ENCODE peak calls at places on chromosomes 4 and X, in four cellular contexts. Z, X, Q and A are unnamed samples.

GRCh38 chr4:110064295-110064694 is 134.1 kb downstream of the ELOVL6 start:
- DNase-seq in Q (no peak), Z (no peak), X (no peak), A (no peak)

GRCh38 chr4:107734120-107734519 is 14.1 kb upstream of the PAPSS1 start:
- DNase-seq in Q (peak), Z (peak), X (no peak), A (peak)

GRCh38 chrX:120736989-120737388 is 107.1 kb upstream of the C1GALT1C1 start:
- DNase-seq in Z (no peak), Q (no peak), X (no peak), A (peak)

GRCh38 chrX:148784137-148784536 is 283.7 kb downstream of the AFF2 start:
- DNase-seq in Z (no peak), X (no peak), Q (no peak), A (no peak)

GRCh38 chr4:124177647-124178425 is 534.7 kb downstream of the ANKRD50 start:
- DNase-seq in Z (no peak), Q (no peak), X (no peak), A (peak)

GRCh38 chrX:155216940-155217450 is 735 bp downstream of the VBP1 start:
- DNase-seq in Q (no peak), X (no peak), Z (peak), A (no peak)

GRCh38 chr4:7556558-7556957 is 121.8 kb upstream of the PSAPL1 start:
- DNase-seq in Q (no peak), Z (no peak), X (no peak), A (no peak)

GRCh38 chrX:49262603-49263002 is 1.9 kb downstream of the FOXP3 start:
- DNase-seq in Q (no peak), X (no peak), Z (no peak), A (no peak)

GRCh38 chr4:155526452-155527169 is 140.0 kb upstream of the GUCY1A1 start:
- DNase-seq in Z (no peak), X (no peak), Q (no peak), A (no peak)

GRCh38 chr4:145909331-145909730 is 29.3 kb downstream of the ZNF827 start:
- DNase-seq in X (peak), Q (peak), Z (no peak), A (peak)

GRCh38 chr4:42673084-42673429 is 16.2 kb upstream of the ATP8A1 start:
- DNase-seq in Z (no peak), Q (no peak), X (no peak), A (peak)

DNA sequence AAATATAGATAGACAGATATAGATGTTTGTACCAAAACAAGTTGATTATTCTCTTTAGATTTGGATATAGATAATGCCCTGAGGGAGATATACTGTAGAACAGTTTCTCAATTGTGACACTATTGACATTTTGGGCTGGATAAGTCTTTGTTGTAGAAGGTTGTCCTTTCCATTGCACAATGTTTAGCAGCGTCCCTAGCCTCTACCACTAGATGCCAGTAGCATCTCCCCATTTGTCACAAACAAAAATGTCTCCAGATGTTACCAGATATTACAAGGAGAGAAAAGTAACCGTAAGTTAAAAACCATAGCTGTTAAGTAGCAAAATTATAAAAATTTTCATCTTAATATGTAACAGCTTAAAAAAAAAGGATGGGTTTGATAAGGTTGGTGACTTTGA is 2595.3 kb downstream of the ARAP2 start:
- DNase-seq in X (no peak), Z (no peak), Q (no peak), A (peak)
- TF ChIP-seq CTCF in X (no peak), Z (no peak), Q (no peak), A (peak)

GRCh38 chrX:86039625-86040568 is 7.5 kb downstream of the CHM start:
- DNase-seq in Q (no peak), Z (no peak), X (no peak), A (no peak)
- TF ChIP-seq CTCF in Q (no peak), Z (no peak), X (no peak), A (no peak)

GRCh38 chrX:2672084-2672483 is 19.0 kb upstream of the CD99 start:
- DNase-seq in Q (no peak), X (no peak), Z (no peak), A (no peak)
- TF ChIP-seq CTCF in Q (no peak), X (no peak), Z (no peak), A (no peak)

GRCh38 chr4:118684873-118685811 is at the start of gene METTL14:
- DNase-seq in Z (peak), Q (peak), X (peak), A (peak)
- TF ChIP-seq CTCF in Z (no peak), Q (no peak), X (peak), A (peak)

DNA sequence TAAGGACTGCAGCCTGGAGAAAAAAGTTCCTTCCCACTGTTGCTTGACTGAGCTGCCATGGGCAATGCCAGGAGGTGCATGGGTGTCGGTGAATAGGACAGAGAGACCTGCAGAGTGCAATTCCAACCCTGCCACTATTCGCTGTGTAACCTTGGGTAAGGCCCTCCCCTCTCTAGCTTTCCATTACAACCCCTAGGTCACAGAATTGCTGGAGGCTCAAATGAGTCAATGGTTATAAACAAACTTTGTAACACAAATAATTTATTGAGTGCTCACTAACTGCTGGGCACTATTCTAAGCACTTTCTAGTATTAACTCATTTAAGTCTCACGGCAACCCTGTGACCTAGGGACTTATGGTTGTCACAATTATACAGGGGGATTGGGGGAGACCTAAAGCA is 37.8 kb downstream of the PJA1 start:
- DNase-seq in Q (no peak), X (no peak), Z (no peak), A (no peak)
- TF ChIP-seq CTCF in Q (no peak), X (no peak), Z (no peak), A (no peak)

GRCh38 chr4:185638093-185638492 is 102.8 kb upstream of the PDLIM3 start:
- DNase-seq in X (no peak), Q (no peak), Z (no peak), A (no peak)

GRCh38 chr4:185638548-185639301 is 103.4 kb upstream of the PDLIM3 start:
- DNase-seq in Q (peak), Z (no peak), X (no peak), A (no peak)

GRCh38 chr4:185637162-185637875 is 102.0 kb upstream of the PDLIM3 start:
- DNase-seq in X (no peak), Z (no peak), Q (no peak), A (peak)

GRCh38 chr4:185634066-185634652 is 98.9 kb upstream of the PDLIM3 start:
- DNase-seq in Z (peak), Q (no peak), X (no peak), A (peak)
- TF ChIP-seq CTCF in Z (peak), Q (peak), X (peak), A (peak)